ENCODE peak calls at places on chromosome 12, in ten cellular contexts. I, L, N, O, S, T, W, A, C and M are unnamed samples.

GRCh38 chr12:49000346-49000745 is 1.2 kb upstream of the DDN start:
- DNase-seq in I (no peak), L (no peak), N (no peak), O (no peak), S (no peak), T (no peak), W (no peak), A (no peak), C (no peak), M (no peak)

GRCh38 chr12:104886418-104887401 is 71.4 kb downstream of the SLC41A2 start:
- DNase-seq in I (no peak), L (no peak), N (peak), O (peak), S (peak), T (no peak), W (no peak), A (peak), C (no peak), M (no peak)

GRCh38 chr12:67891566-67891965 is 97.7 kb upstream of the IFNG-AS1 start:
- DNase-seq in I (no peak), L (no peak), N (no peak), O (no peak), S (no peak), T (no peak), W (no peak), A (no peak), C (no peak), M (no peak)

GRCh38 chr12:27015730-27016076 is 1.5 kb upstream of the TM7SF3 start:
- DNase-seq in I (peak), L (no peak), N (peak), O (peak), S (peak), T (no peak), W (no peak), A (peak), C (no peak), M (no peak)

GRCh38 chr12:46661161-46661845 is 164.5 kb downstream of the SLC38A4 start:
- DNase-seq in I (peak), L (no peak), N (peak), O (no peak), S (peak), T (no peak), W (peak), A (peak), C (peak), M (peak)

GRCh38 chr12:68080577-68080976 is 79.0 kb downstream of the IFNG start:
- DNase-seq in I (no peak), L (no peak), N (no peak), O (no peak), S (no peak), T (no peak), W (no peak), A (no peak), C (no peak), M (no peak)

GRCh38 chr12:64681200-64682052 is 71.1 kb downstream of the RASSF3 start:
- DNase-seq in I (no peak), L (no peak), N (no peak), O (no peak), S (no peak), T (no peak), W (no peak), A (no peak), C (no peak), M (no peak)

GRCh38 chr12:91380651-91381050 is 198.0 kb upstream of the DCN start:
- DNase-seq in I (no peak), L (no peak), N (no peak), O (no peak), S (no peak), T (no peak), W (no peak), A (no peak), C (no peak), M (no peak)

GRCh38 chr12:130956456-130957303 is 3.0 kb downstream of the ADGRD1 start:
- DNase-seq in I (no peak), L (no peak), N (no peak), O (no peak), S (no peak), T (no peak), W (no peak), A (no peak), C (no peak), M (no peak)

GRCh38 chr12:130438243-130438620 is 100.5 kb downstream of the PIWIL1 start:
- DNase-seq in I (no peak), L (no peak), N (no peak), O (no peak), S (no peak), T (no peak), W (no peak), A (no peak), C (no peak), M (no peak)

GRCh38 chr12:21451529-21451928 is 14.1 kb downstream of the PYROXD1 start:
- DNase-seq in I (no peak), L (no peak), N (no peak), O (no peak), S (peak), T (no peak), W (no peak), A (peak), C (no peak), M (no peak)

GRCh38 chr12:42756841-42757661 is 167.5 kb upstream of the PRICKLE1 start:
- DNase-seq in I (peak), L (no peak), N (peak), O (peak), S (peak), T (no peak), W (no peak), A (peak), C (no peak), M (peak)

GRCh38 chr12:91931110-91931509 is 214.5 kb downstream of the BTG1 start:
- DNase-seq in I (no peak), L (no peak), N (no peak), O (peak), S (peak), T (no peak), W (no peak), A (no peak), C (peak), M (peak)

GRCh38 chr12:120775862-120776552 is 50.4 kb downstream of the ACADS start:
- DNase-seq in I (no peak), L (no peak), N (no peak), O (no peak), S (no peak), T (no peak), W (peak), A (no peak), C (no peak), M (no peak)

DNA sequence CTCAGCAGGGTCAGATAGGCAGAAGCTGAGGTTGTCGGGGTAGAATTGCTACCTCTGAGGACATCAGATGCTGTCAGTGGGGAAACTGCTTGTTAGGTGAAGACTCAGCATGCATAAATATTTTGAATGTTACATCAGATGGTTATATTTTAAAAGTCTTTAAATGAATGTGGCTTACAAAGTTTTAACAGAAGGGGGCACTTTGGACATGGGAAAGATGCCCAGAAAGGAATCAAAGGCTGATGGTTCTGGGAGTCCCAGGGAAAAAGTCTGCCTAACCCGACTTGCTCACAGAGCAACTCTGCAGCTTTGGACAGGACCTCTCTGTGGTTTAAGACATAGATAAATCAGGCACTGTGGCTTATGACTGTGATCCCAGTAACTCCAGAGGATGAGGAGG is 474.8 kb downstream of the ATP23 start:
- DNase-seq in I (no peak), L (no peak), N (no peak), O (no peak), S (peak), T (no peak), W (no peak), A (peak), C (no peak), M (no peak)
- TF ChIP-seq CTCF in I (peak), L (no peak), N (peak), O (no peak), S (peak), T (no peak), W (no peak), A (peak), C (no peak), M (no peak)

DNA sequence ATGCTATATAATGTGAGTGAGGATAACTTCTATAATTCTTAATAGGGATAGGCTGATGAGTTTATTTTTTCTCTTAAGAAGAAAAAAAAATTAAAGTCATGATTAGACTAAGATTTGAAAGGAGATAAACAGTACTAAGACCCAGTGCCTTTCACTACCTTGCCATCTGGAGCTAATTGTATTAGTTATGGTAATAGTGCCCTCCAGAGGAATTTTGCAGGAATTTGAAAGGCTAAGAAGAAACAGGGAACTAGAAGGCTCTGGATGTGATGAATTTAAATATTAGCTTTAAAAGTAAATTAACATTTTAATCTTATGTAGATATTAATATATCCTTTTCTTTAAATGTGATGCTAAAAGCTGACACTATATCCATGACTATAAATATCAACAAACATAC is 36.6 kb upstream of the PIK3C2G start:
- DNase-seq in I (peak), L (no peak), N (peak), O (peak), S (peak), T (no peak), W (peak), A (peak), C (no peak), M (no peak)
- TF ChIP-seq CTCF in I (peak), L (no peak), N (peak), O (peak), S (peak), T (peak), W (peak), A (peak), C (peak), M (peak)

DNA sequence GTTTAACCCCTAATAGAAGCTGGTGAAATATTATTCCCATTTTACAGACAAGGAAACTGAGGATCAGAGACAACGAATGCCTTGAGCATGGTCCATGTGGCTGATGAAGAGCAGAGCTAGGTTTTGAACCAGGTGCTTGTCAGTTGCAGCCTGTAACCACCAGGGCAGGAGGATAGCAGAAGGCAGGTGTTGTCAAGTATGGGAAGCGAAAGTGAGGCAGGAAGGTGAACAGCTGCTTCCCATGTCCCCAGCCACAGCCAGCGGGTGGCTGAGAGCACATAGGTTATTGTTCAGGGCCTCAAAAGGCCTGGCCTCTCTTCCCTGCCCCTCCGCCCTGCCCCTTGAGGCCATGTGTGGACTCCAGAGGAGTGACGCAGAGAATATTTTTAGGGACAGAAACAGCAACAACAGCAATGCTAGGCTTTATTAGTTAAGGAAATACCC is 39.6 kb downstream of the IQSEC3 start:
- DNase-seq in I (peak), L (no peak), N (peak), O (no peak), S (peak), T (no peak), W (peak), A (no peak), C (no peak), M (no peak)
- TF ChIP-seq CTCF in I (no peak), L (no peak), N (no peak), O (no peak), S (no peak), T (no peak), W (peak), A (no peak), C (no peak), M (peak)

DNA sequence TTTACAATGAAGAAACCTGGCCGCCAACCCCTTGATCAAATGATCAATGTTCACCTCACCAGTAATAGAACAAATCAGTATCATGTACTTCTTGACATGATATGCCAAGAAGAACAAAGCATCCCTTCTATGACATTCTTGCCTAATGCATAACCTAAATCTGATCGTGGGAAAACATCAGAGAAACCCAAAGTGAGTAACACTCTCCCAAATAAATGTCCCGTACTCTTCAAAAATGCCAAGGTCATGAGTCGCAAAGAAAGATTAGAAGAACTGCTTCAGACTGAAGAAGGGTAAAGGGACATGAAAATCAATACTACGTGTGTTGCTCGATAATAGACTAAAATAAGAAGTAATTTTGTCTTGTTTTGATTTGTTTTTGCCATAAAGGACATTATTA is 11.4 kb upstream of the SLC25A3 start:
- DNase-seq in I (no peak), L (no peak), N (peak), O (no peak), S (peak), T (no peak), W (no peak), A (no peak), C (no peak), M (no peak)
- TF ChIP-seq CTCF in I (no peak), L (no peak), N (no peak), O (no peak), S (no peak), T (no peak), W (no peak), A (no peak), C (no peak), M (no peak)

GRCh38 chr12:6646276-6647082 is 753 bp downstream of the ACRBP start:
- DNase-seq in I (no peak), L (no peak), N (no peak), O (no peak), S (no peak), T (no peak), W (no peak), A (no peak), C (no peak), M (no peak)

GRCh38 chr12:6644257-6644596 is 3.0 kb downstream of the ACRBP start:
- DNase-seq in I (no peak), L (peak), N (no peak), O (no peak), S (no peak), T (no peak), W (no peak), A (no peak), C (peak), M (no peak)

GRCh38 chr12:6647083-6647604 is at the start of gene ACRBP:
- DNase-seq in I (no peak), L (peak), N (no peak), O (peak), S (peak), T (no peak), W (no peak), A (peak), C (peak), M (no peak)

GRCh38 chr12:6643569-6644256 is 3.5 kb downstream of the ACRBP start:
- DNase-seq in I (no peak), L (peak), N (no peak), O (no peak), S (no peak), T (no peak), W (no peak), A (no peak), C (peak), M (no peak)

GRCh38 chr12:6644903-6645302 is 2.3 kb downstream of the ACRBP start:
- DNase-seq in I (no peak), L (peak), N (no peak), O (no peak), S (no peak), T (no peak), W (no peak), A (no peak), C (peak), M (no peak)
- TF ChIP-seq CTCF in I (no peak), L (no peak), N (peak), O (no peak), S (no peak), T (peak), W (peak), A (peak), C (peak), M (no peak)

DNA sequence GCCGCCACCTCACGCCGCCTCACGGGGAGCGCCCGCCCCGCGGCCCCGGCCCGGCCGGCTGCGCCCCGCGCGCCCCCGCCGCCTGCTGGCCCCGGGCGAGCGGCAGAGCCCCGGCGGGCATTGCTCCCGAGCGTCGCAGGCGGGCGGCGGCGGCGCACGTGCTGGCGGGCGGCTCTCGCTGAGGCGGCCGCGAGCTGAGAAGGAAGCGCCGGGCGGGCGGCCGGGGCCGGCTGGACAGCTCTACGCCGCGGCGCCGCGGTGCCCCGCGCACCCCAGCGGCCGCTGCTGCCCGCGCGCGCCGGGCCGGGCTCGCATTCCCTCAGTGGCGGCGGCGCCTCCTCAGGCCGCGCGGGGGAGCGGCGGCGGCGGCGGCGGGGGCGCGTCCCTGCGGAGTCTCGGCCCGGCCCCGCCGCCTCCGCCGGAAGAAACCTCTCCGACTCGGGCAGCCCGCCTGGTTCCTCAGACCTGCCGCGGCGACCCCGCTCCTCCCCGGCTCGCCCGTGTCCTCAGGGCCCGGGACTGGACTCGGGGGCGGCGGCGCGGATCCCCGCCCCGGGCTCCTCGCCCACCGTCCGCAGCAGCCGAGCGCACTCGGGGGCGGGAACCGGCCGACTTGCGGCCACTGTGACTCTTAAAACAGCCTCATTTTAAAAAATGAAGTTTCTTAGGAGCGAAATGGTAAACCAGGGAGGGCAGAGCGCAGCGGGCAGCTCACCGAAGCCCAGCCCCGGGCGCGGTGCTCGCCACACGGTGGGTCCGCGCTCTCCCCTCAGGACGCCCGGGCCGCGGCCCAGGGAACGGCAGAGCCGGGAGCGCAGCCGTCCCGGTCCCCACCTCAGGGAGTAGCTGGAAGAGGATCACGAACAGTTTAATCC is at the start of gene PITPNM2:
- DNase-seq in I (peak), L (peak), N (no peak), O (peak), S (peak), T (no peak), W (no peak), A (peak), C (peak), M (peak)
- TF ChIP-seq CTCF in I (peak), L (peak), N (no peak), O (peak), S (no peak), T (no peak), W (no peak), A (peak), C (no peak), M (no peak)